ENCODE peak calls at places on chromosomes 4 and X, in ten cellular contexts. E is OCI-LY7; H is NCI-H1694 treated with DMSO at 0.1 percent for 48 hours; O is activated CD8-positive, alpha-beta memory T cell treated with anti-CD3 and anti-CD28 coated beads for 24 hours; B is stimulated activated naive CD8-positive, alpha-beta T cell treated with anti-CD3 and anti-CD28 coated beads, Interleukin-15, amount 100 ng/mL, for 72 hours; J is head of caudate nucleus; X is NCI-H2029 treated with DMSO at 0.1 percent for 48 hours; I is GM06990; V is type B pancreatic cell; Q is breast epithelium. R is an unnamed sample.

GRCh38 chr4:47942420-47942819 is 28.0 kb upstream of the NFXL1 start:
- DNase-seq in E (no peak), H (no peak), O (no peak), B (no peak), J (no peak), X (no peak), I (no peak), V (no peak), Q (no peak), R (no peak)

GRCh38 chr4:105058177-105058812 is 88.4 kb upstream of the TET2 start:
- DNase-seq in E (no peak), H (no peak), O (no peak), B (no peak), J (no peak), X (no peak), I (peak), V (no peak), Q (no peak), R (no peak)

GRCh38 chr4:73904491-73904890 is 35.3 kb downstream of the CXCL1 start:
- DNase-seq in E (no peak), H (no peak), O (no peak), B (no peak), J (no peak), X (no peak), I (no peak), V (no peak), Q (no peak), R (no peak)

GRCh38 chr4:66956426-66956825 is 588.9 kb downstream of the CENPC start:
- DNase-seq in E (no peak), H (no peak), O (no peak), B (no peak), J (no peak), X (no peak), I (no peak), V (no peak), Q (no peak), R (no peak)

GRCh38 chr4:110287130-110287529 is 88.7 kb upstream of the ELOVL6 start:
- DNase-seq in E (no peak), H (no peak), O (no peak), B (peak), J (no peak), X (no peak), I (peak), V (no peak), Q (no peak), R (no peak)

GRCh38 chrX:108165349-108166111 is 74.0 kb downstream of the ATG4A start:
- DNase-seq in E (no peak), H (peak), O (no peak), B (no peak), J (no peak), X (no peak), I (no peak), V (no peak), Q (no peak), R (no peak)

GRCh38 chr4:75542824-75543223 is 13.0 kb upstream of the ODAPH start:
- DNase-seq in E (no peak), H (no peak), O (no peak), B (no peak), J (no peak), X (no peak), I (no peak), V (no peak), Q (no peak), R (no peak)

GRCh38 chrX:129833153-129834004 is 10.3 kb downstream of the ZDHHC9 start:
- DNase-seq in E (no peak), H (no peak), O (no peak), B (no peak), J (peak), X (no peak), I (no peak), V (no peak), Q (no peak), R (no peak)

GRCh38 chr4:70437212-70437611 is 34.8 kb upstream of the MUC7 start:
- DNase-seq in E (no peak), H (no peak), O (no peak), B (no peak), J (no peak), X (no peak), I (no peak), V (no peak), Q (no peak), R (no peak)

GRCh38 chr4:48109413-48110263 is 24.4 kb downstream of the TXK start:
- DNase-seq in E (peak), H (no peak), O (no peak), B (no peak), J (no peak), X (no peak), I (no peak), V (no peak), Q (no peak), R (no peak)

GRCh38 chr4:120043828-120044227 is 22.8 kb downstream of the MAD2L1 start:
- DNase-seq in E (no peak), H (no peak), O (no peak), B (no peak), J (no peak), X (no peak), I (no peak), V (no peak), Q (no peak), R (no peak)

R was measured in osteocyte.